ENCODE peak calls at places on chromosomes 16 and 17, in nine cellular contexts. L, N, W, Y, U, X, V, K and M are unnamed samples. For H3K4me1, the result is how much of the 10 kb centered on the place peaks cover.

GRCh38 chr17:2690165-2691068 is 21.1 kb downstream of the CLUH start:
- DNase-seq in L (no peak), N (no peak), W (no peak), Y (peak), U (no peak), X (no peak), V (no peak), K (no peak), M (no peak)

GRCh38 chr17:76811028-76811427 is 57.2 kb upstream of the MGAT5B start:
- DNase-seq in L (no peak), N (no peak), W (no peak), Y (no peak), U (no peak), X (no peak), V (no peak), K (no peak), M (no peak)

GRCh38 chr17:81814748-81815645 is 11.0 kb downstream of the GCGR start:
- DNase-seq in L (no peak), N (no peak), W (no peak), Y (no peak), U (no peak), X (no peak), V (no peak), K (no peak), M (no peak)

GRCh38 chr17:37305406-37305905 is 70.3 kb upstream of the C17orf78 start:
- DNase-seq in L (no peak), N (no peak), W (no peak), Y (no peak), U (no peak), X (no peak), V (no peak), K (no peak), M (no peak)

GRCh38 chr16:1308036-1308976 is 1.1 kb upstream of the UBE2I start:
- DNase-seq in L (peak), N (no peak), W (no peak), Y (no peak), U (no peak), X (peak), V (no peak), K (peak), M (no peak)

GRCh38 chr17:49549311-49549605 is 26.4 kb upstream of the NXPH3 start:
- DNase-seq in L (no peak), N (no peak), W (no peak), Y (no peak), U (no peak), X (no peak), V (no peak), K (no peak), M (no peak)

GRCh38 chr16:85610059-85610445 is 3.1 kb upstream of the GSE1 start:
- DNase-seq in L (no peak), N (no peak), W (no peak), Y (no peak), U (no peak), X (no peak), V (no peak), K (no peak), M (no peak)

GRCh38 chr16:6827931-6828330 is 504.7 kb upstream of the RBFOX1 start:
- DNase-seq in L (no peak), N (no peak), W (no peak), Y (no peak), U (no peak), X (no peak), V (no peak), K (no peak), M (no peak)

GRCh38 chr17:40319651-40320550 is 10.9 kb downstream of the RARA start:
- DNase-seq in L (no peak), N (no peak), W (no peak), Y (peak), U (peak), X (no peak), V (peak), K (no peak), M (no peak)

GRCh38 chr16:75938818-75939217 is 212.5 kb upstream of the CPHXL start:
- DNase-seq in L (no peak), N (no peak), W (no peak), Y (no peak), U (no peak), X (no peak), V (no peak), K (no peak), M (no peak)

GRCh38 chr16:79593074-79593531 is 7.4 kb downstream of the MAF start:
- DNase-seq in L (no peak), N (no peak), W (no peak), Y (no peak), U (no peak), X (no peak), V (no peak), K (no peak), M (no peak)

DNA sequence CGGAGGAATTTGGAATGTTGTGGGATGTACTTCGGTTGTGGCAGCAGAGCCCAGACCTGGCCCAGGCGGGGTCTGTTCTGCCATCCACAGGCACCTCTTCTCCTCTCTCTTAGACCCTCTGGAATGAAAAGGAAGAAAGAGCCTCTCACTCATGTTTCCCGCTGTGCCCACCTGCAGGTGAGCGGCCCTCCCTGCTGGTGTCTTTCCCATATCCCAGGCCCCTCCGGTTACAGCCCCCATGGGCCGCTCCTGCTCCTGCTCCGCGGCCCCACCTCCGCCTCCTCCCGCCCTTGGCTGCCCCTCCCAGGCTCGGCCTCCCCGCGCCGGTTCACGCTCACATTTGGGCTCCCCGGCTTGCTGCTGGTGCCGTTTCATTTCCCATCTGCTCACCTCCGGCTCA is 98.7 kb upstream of the SDK2 start:
- DNase-seq in L (no peak), N (no peak), W (no peak), Y (no peak), U (no peak), X (no peak), V (no peak), K (no peak), M (no peak)
- H3K4me1 ChIP-seq in L (under half), N (under half), W (under half), Y (under half), U (under half), X (under half), V (under half), K (under half), M (under half)

GRCh38 chr17:72591500-72592241 is 470.9 kb downstream of the SOX9 start:
- DNase-seq in L (no peak), N (no peak), W (no peak), Y (peak), U (no peak), X (no peak), V (no peak), K (peak), M (peak)
- H3K27ac ChIP-seq in L (peak), N (no peak), W (no peak), Y (no peak), U (no peak), X (no peak), V (no peak), K (peak), M (no peak)

DNA sequence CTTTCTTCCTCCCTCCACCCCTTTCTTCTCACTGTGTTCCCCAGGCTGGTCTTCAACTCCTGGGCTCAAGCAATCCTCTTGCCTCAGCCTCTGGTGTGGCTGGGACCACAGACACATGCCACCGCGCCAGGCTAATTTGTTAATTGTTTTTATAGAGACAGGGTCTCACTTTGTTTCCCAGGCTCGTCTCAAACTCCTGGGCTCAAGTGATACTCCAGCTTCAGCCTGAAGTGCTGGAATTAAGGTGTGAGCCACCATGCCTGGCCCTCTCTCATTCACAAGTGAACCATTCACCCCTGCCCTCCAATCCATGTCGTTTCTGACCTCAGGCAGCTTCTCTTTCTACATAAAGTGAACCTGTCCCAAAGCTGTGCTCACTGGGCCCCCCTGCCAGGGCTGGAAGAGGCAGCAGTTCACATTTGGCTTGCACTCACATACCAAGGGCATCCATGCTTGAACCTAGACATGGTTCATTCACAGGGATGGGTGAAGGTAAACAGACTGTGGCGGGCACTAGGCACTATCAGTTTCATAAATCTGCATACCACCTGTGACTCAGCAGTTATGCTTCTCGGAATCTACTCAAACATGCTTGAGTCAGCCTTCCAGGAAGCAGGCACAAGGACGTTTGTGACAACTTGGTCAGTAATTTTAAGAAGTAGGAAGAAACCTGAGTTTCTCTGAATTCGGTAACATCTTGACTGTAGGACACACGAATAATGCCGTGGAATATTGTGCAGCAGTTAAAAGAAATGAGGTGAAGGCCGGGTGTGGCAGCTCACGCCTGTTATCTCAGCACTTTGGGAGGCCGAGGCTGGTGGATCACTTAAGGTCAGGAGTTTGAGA is 6.0 kb upstream of the RNF213 start:
- DNase-seq in L (peak), N (no peak), W (no peak), Y (no peak), U (no peak), X (peak), V (no peak), K (peak), M (no peak)
- H3K4me3 ChIP-seq in L (peak), N (no peak), W (no peak), Y (no peak), U (no peak), X (no peak), V (no peak), K (no peak), M (no peak)

GRCh38 chr16:4378202-4378666 is 6.6 kb downstream of the VASN start:
- DNase-seq in L (no peak), N (no peak), W (peak), Y (peak), U (peak), X (peak), V (peak), K (no peak), M (no peak)
- H3K4me1 ChIP-seq in L (under half), N (half or more), W (under half), Y (half or more), U (under half), X (half or more), V (half or more), K (under half), M (under half)

GRCh38 chr17:43641416-43641815 is 20.3 kb downstream of the MEOX1 start:
- DNase-seq in L (no peak), N (no peak), W (no peak), Y (no peak), U (no peak), X (no peak), V (peak), K (no peak), M (no peak)

GRCh38 chr17:43644081-43644480 is 17.6 kb downstream of the MEOX1 start:
- DNase-seq in L (no peak), N (no peak), W (no peak), Y (no peak), U (no peak), X (no peak), V (no peak), K (no peak), M (no peak)

GRCh38 chr17:43645450-43645764 is 16.3 kb downstream of the MEOX1 start:
- DNase-seq in L (no peak), N (no peak), W (no peak), Y (no peak), U (no peak), X (no peak), V (no peak), K (no peak), M (no peak)

GRCh38 chr17:43648916-43649315 is 12.8 kb downstream of the MEOX1 start:
- DNase-seq in L (no peak), N (no peak), W (no peak), Y (no peak), U (no peak), X (no peak), V (no peak), K (no peak), M (no peak)

DNA sequence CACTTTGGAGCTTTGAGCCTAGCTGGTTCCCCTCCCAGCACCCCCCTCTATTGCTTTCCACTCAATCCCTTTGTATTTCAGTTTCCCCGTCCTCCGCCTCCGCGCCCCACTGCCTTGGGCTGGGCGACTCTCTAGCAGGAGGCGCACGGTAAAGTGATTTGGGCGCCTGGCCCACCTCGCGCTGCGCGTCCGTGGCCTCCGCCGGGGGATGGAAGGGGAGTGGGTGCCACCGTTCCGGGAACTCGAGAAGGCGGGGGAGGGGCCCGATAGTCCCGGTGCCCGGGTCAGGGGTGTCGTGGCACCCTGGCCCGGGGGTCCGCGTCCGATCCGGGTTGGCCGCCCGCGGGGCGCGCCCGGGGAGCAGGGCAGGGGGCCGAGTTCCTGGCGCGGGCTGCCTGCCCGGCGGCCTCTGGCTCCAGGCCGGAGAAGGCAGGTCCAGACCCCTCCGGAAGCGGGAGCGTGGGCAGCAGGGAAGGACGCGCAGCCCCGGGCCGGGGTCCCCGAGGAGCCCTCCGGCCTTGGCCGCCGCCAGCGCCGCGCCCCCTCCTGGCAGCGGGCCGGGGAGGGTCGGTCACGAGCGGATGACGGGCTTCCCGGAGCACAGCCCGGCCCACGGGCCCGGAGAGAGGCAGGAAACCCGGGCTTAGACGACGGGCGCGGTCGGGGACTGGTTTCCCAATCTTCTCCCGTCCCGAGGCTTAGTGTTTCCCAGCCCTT is 15.8 kb downstream of the MEOX1 start:
- DNase-seq in L (no peak), N (no peak), W (peak), Y (peak), U (peak), X (no peak), V (peak), K (peak), M (no peak)
- H3K27ac ChIP-seq in L (no peak), N (peak), W (no peak), Y (peak), U (no peak), X (no peak), V (peak), K (no peak), M (peak)

GRCh38 chr16:77437859-77438258 is 3.0 kb upstream of the ADAMTS18 start:
- DNase-seq in L (no peak), N (no peak), W (no peak), Y (no peak), U (no peak), X (no peak), V (no peak), K (no peak), M (no peak)
- H3K4me3 ChIP-seq in L (no peak), N (no peak), W (no peak), Y (no peak), U (no peak), X (no peak), V (no peak), K (no peak), M (no peak)

GRCh38 chr17:80024206-80024972 is 11.3 kb downstream of the TBC1D16 start:
- DNase-seq in L (no peak), N (no peak), W (no peak), Y (no peak), U (no peak), X (no peak), V (no peak), K (no peak), M (no peak)

GRCh38 chr17:80026359-80027042 is 9.2 kb downstream of the TBC1D16 start:
- DNase-seq in L (no peak), N (no peak), W (no peak), Y (no peak), U (no peak), X (no peak), V (no peak), K (no peak), M (no peak)

GRCh38 chr17:80023261-80024205 is 12.1 kb downstream of the TBC1D16 start:
- DNase-seq in L (no peak), N (no peak), W (peak), Y (peak), U (no peak), X (no peak), V (no peak), K (no peak), M (no peak)

GRCh38 chr17:80025796-80026195 is 9.9 kb downstream of the TBC1D16 start:
- DNase-seq in L (no peak), N (no peak), W (no peak), Y (no peak), U (no peak), X (no peak), V (no peak), K (no peak), M (no peak)

DNA sequence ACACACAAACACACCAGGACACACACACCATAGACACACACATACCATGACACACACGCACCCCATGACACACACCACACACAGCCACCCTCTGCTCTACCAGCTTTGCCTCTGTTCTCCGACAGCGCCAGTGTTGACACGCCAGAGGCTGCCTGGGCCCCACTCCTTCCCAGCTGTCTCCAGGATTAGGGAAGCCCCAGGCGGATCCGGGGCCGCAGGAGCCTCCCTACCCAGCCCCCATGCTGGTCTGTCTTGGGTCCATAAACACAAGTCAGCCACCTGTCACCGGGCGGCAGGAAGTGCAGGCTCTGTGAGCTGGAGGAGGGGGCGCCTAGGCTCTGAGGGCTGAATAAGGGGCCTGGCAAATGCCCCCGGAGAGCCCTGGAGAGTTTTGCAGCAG is 10.5 kb downstream of the TBC1D16 start:
- DNase-seq in L (no peak), N (no peak), W (peak), Y (no peak), U (no peak), X (no peak), V (no peak), K (no peak), M (no peak)
- H3K4me1 ChIP-seq in L (under half), N (under half), W (under half), Y (under half), U (under half), X (under half), V (under half), K (under half), M (under half)

GRCh38 chr17:71809537-71809936 is 311.3 kb upstream of the SOX9 start:
- DNase-seq in L (no peak), N (no peak), W (no peak), Y (no peak), U (no peak), X (no peak), V (no peak), K (no peak), M (no peak)
- H3K27ac ChIP-seq in L (no peak), N (no peak), W (no peak), Y (no peak), U (no peak), X (no peak), V (no peak), K (no peak), M (no peak)

DNA sequence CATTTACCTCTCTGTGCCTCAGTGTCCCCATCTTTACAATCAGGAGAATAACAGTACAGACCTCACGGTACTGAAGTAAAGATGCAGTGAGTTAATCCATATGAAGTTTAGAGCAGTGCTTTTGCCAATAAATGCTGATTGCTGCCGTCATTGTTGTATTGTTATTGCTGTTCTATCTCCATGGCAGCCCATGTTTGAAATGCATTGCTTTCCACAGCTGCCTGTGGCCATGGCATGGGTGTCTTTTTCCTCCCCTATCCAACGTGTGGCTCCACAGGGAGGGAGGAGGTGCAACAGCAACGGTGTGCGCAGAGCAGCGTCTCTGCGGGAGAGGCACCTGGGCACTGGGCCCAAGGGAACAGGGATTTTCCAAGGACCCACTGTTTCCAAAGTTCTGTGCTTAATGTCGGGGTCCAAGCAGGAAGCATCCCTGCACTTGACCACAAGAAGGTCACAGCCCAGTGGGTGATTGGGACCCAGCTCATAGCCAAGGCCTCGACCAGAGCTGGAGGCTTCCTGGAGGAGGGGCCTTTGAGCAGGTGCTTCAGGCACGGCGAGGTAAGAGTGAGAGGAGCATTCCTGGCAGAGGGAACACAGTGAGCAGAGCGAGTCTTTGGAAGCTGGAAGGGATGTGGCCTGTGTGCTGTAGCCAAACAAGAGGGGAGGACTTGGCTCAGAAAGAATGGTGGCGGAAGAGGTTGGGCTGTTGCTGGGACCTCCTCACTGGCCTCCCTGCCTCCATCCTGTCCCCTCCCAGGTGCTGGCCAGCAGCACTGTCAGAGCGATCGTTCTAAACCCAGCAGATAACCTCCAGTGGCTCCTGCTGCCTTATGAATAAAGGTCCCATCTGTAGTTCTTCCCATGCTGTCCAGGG is 3.9 kb downstream of the RAI1 start:
- DNase-seq in L (no peak), N (no peak), W (no peak), Y (no peak), U (no peak), X (no peak), V (no peak), K (peak), M (no peak)
- H3K4me3 ChIP-seq in L (peak), N (no peak), W (no peak), Y (no peak), U (no peak), X (no peak), V (peak), K (no peak), M (no peak)

GRCh38 chr17:41762391-41762790 is 24.1 kb downstream of the JUP start:
- DNase-seq in L (no peak), N (no peak), W (no peak), Y (no peak), U (no peak), X (no peak), V (no peak), K (no peak), M (no peak)

GRCh38 chr17:41766135-41766534 is 20.4 kb downstream of the JUP start:
- DNase-seq in L (no peak), N (no peak), W (no peak), Y (no peak), U (no peak), X (no peak), V (no peak), K (no peak), M (no peak)

GRCh38 chr17:41760878-41761277 is 25.6 kb downstream of the JUP start:
- DNase-seq in L (no peak), N (no peak), W (no peak), Y (no peak), U (no peak), X (no peak), V (no peak), K (no peak), M (no peak)

GRCh38 chr17:41762841-41763240 is 23.7 kb downstream of the JUP start:
- DNase-seq in L (no peak), N (no peak), W (no peak), Y (no peak), U (no peak), X (no peak), V (no peak), K (no peak), M (no peak)

GRCh38 chr17:41763327-41763726 is 23.2 kb downstream of the JUP start:
- DNase-seq in L (no peak), N (no peak), W (no peak), Y (no peak), U (no peak), X (peak), V (no peak), K (no peak), M (no peak)
- H3K4me1 ChIP-seq in L (under half), N (under half), W (under half), Y (under half), U (under half), X (under half), V (under half), K (under half), M (under half)